ENCODE peak calls at places on chromosome 9, in seven cellular contexts. C is NCI-H774; Z is fibroblast of mammary gland; P is spleen; E is endothelial cell of umbilical vein; H is BE2C; A is activated CD4-positive, alpha-beta T cell treated with anti-CD3 and anti-CD28 coated beads, Interleukin-2, amount 10 ng/mL, durations not matched to agents 7 days and 5 days. Y is an unnamed sample.

GRCh38 chr9:93071464-93071863 is 13.0 kb downstream of the SUSD3 start:
- DNase-seq in C (peak), Z (peak), P (no peak), E (peak), H (peak), A (no peak), Y (no peak)

GRCh38 chr9:138104251-138105122 is 226.9 kb downstream of the CACNA1B start:
- DNase-seq in C (no peak), Z (no peak), P (peak), E (no peak), H (no peak), A (no peak), Y (peak)

GRCh38 chr9:26260238-26260637 is 582.0 kb upstream of the TUSC1 start:
- DNase-seq in C (no peak), Z (no peak), P (no peak), E (peak), H (no peak), A (no peak), Y (no peak)

GRCh38 chr9:3929345-3930150 is 370.3 kb downstream of the GLIS3 start:
- DNase-seq in C (no peak), Z (no peak), P (no peak), E (no peak), H (no peak), A (no peak), Y (no peak)

GRCh38 chr9:129022037-129022436 is 6.1 kb downstream of the SH3GLB2 start:
- DNase-seq in C (no peak), Z (no peak), P (no peak), E (no peak), H (no peak), A (no peak), Y (peak)

GRCh38 chr9:135130266-135130976 is 43.0 kb downstream of the OLFM1 start:
- DNase-seq in C (no peak), Z (no peak), P (no peak), E (no peak), H (peak), A (peak), Y (no peak)

GRCh38 chr9:116704470-116704869 is 17.4 kb downstream of the TRIM32 start:
- DNase-seq in C (no peak), Z (no peak), P (no peak), E (no peak), H (no peak), A (no peak), Y (no peak)

GRCh38 chr9:18330736-18331335 is 143.1 kb upstream of the ADAMTSL1 start:
- DNase-seq in C (no peak), Z (no peak), P (no peak), E (peak), H (no peak), A (no peak), Y (no peak)

GRCh38 chr9:131697908-131698714 is 41.8 kb downstream of the RAPGEF1 start:
- DNase-seq in C (no peak), Z (no peak), P (no peak), E (no peak), H (no peak), A (no peak), Y (no peak)

GRCh38 chr9:15205632-15206243 is 101.3 kb downstream of the TTC39B start:
- DNase-seq in C (no peak), Z (peak), P (no peak), E (peak), H (no peak), A (no peak), Y (no peak)

GRCh38 chr9:124108216-124108615 is 96.6 kb downstream of the LHX2 start:
- DNase-seq in C (peak), Z (no peak), P (no peak), E (no peak), H (no peak), A (no peak), Y (no peak)

GRCh38 chr9:89007568-89007967 is 16.3 kb downstream of the S1PR3 start:
- DNase-seq in C (no peak), Z (no peak), P (no peak), E (no peak), H (no peak), A (no peak), Y (no peak)

GRCh38 chr9:136460772-136461325 is 21.2 kb upstream of the INPP5E start:
- DNase-seq in C (no peak), Z (no peak), P (no peak), E (no peak), H (no peak), A (no peak), Y (peak)

GRCh38 chr9:4117835-4118610 is 181.8 kb downstream of the GLIS3 start:
- DNase-seq in C (no peak), Z (no peak), P (peak), E (no peak), H (peak), A (peak), Y (peak)

GRCh38 chr9:73149371-73150067 is 2.1 kb upstream of the ANXA1 start:
- DNase-seq in C (no peak), Z (peak), P (no peak), E (peak), H (no peak), A (peak), Y (no peak)

GRCh38 chr9:77594963-77595362 is 53.2 kb downstream of the GNA14 start:
- DNase-seq in C (no peak), Z (no peak), P (no peak), E (no peak), H (no peak), A (no peak), Y (no peak)

GRCh38 chr9:18463991-18464390 is 10.0 kb upstream of the ADAMTSL1 start:
- DNase-seq in C (no peak), Z (peak), P (no peak), E (no peak), H (no peak), A (no peak), Y (no peak)